ENCODE peak calls at places on chromosome 5, in seven cellular contexts. H is tibial nerve, Y is keratinocyte, D is fibroblast of the aortic adventitia, E is left lung, U is psoas muscle, X is stomach. G is an unnamed sample.

GRCh38 chr5:14327624-14328023 is 184.5 kb downstream of the TRIO start:
- DNase-seq in H (no peak), Y (no peak), D (peak), E (no peak), U (no peak), X (no peak), G (no peak)

GRCh38 chr5:128644863-128645262 is 106.8 kb upstream of the FBN2 start:
- DNase-seq in H (no peak), Y (no peak), D (peak), E (no peak), U (no peak), X (no peak), G (no peak)

GRCh38 chr5:36701085-36701691 is 94.8 kb downstream of the SLC1A3 start:
- DNase-seq in H (no peak), Y (no peak), D (peak), E (no peak), U (no peak), X (no peak), G (no peak)

GRCh38 chr5:157785781-157786180 is 42.3 kb downstream of the LSM11 start:
- DNase-seq in H (no peak), Y (no peak), D (no peak), E (no peak), U (no peak), X (no peak), G (no peak)

GRCh38 chr5:65861830-65862241 is 64.5 kb upstream of the ERBIN start:
- DNase-seq in H (no peak), Y (peak), D (peak), E (no peak), U (no peak), X (no peak), G (no peak)

GRCh38 chr5:158351485-158352140 is 492.7 kb upstream of the CLINT1 start:
- DNase-seq in H (no peak), Y (no peak), D (no peak), E (no peak), U (no peak), X (no peak), G (no peak)

GRCh38 chr5:123438902-123439301 is 15.7 kb upstream of the CEP120 start:
- DNase-seq in H (no peak), Y (no peak), D (no peak), E (no peak), U (no peak), X (no peak), G (no peak)

GRCh38 chr5:112183103-112183634 is 235.9 kb downstream of the EPB41L4A start:
- DNase-seq in H (no peak), Y (peak), D (peak), E (no peak), U (no peak), X (no peak), G (no peak)

GRCh38 chr5:143386725-143387124 is 16.8 kb downstream of the NR3C1 start:
- DNase-seq in H (no peak), Y (no peak), D (peak), E (no peak), U (no peak), X (no peak), G (no peak)

GRCh38 chr5:160468576-160468975 is 46.9 kb downstream of the PTTG1 start:
- DNase-seq in H (no peak), Y (no peak), D (no peak), E (no peak), U (no peak), X (no peak), G (no peak)

GRCh38 chr5:132819468-132819867 is 6.4 kb downstream of the SOWAHA start:
- DNase-seq in H (no peak), Y (no peak), D (no peak), E (no peak), U (no peak), X (peak), G (no peak)

GRCh38 chr5:126383246-126383645 is 40.0 kb upstream of the GRAMD2B start:
- DNase-seq in H (no peak), Y (no peak), D (peak), E (no peak), U (no peak), X (no peak), G (no peak)

GRCh38 chr5:90528704-90529233 is 615 bp downstream of the LYSMD3 start:
- DNase-seq in H (peak), Y (no peak), D (peak), E (no peak), U (no peak), X (no peak), G (no peak)

GRCh38 chr5:129904667-129905466 is 602 bp downstream of the CHSY3 start:
- DNase-seq in H (no peak), Y (no peak), D (no peak), E (peak), U (peak), X (no peak), G (peak)

GRCh38 chr5:6659941-6660684 is 26.9 kb downstream of the SRD5A1 start:
- DNase-seq in H (no peak), Y (no peak), D (no peak), E (no peak), U (no peak), X (no peak), G (no peak)

GRCh38 chr5:59661939-59662615 is 231.4 kb downstream of the PDE4D start:
- DNase-seq in H (no peak), Y (no peak), D (no peak), E (no peak), U (no peak), X (no peak), G (no peak)

GRCh38 chr5:134177197-134178171 is 734 bp upstream of the SKP1 start:
- DNase-seq in H (peak), Y (peak), D (peak), E (no peak), U (peak), X (peak), G (peak)

GRCh38 chr5:149957855-149958254 is 2.7 kb upstream of the SLC26A2 start:
- DNase-seq in H (no peak), Y (no peak), D (no peak), E (no peak), U (no peak), X (no peak), G (no peak)

GRCh38 chr5:55597014-55597981 is 62.5 kb upstream of the PLPP1 start:
- DNase-seq in H (peak), Y (peak), D (peak), E (no peak), U (peak), X (no peak), G (peak)

GRCh38 chr5:145521066-145521465 is 314.1 kb downstream of the PRELID2 start:
- DNase-seq in H (no peak), Y (no peak), D (no peak), E (no peak), U (no peak), X (no peak), G (no peak)

GRCh38 chr5:91170266-91170665 is 212.9 kb downstream of the ARRDC3 start:
- DNase-seq in H (no peak), Y (no peak), D (peak), E (no peak), U (no peak), X (no peak), G (no peak)

GRCh38 chr5:18397393-18397792 is 763.1 kb downstream of the TAF11L14 start:
- DNase-seq in H (no peak), Y (no peak), D (no peak), E (no peak), U (no peak), X (no peak), G (no peak)

GRCh38 chr5:45454114-45454513 is 242.1 kb downstream of the HCN1 start:
- DNase-seq in H (no peak), Y (no peak), D (no peak), E (no peak), U (peak), X (no peak), G (peak)

GRCh38 chr5:115766608-115767007 is 49.9 kb downstream of the CDO1 start:
- DNase-seq in H (no peak), Y (no peak), D (no peak), E (no peak), U (no peak), X (no peak), G (no peak)

GRCh38 chr5:170076211-170076610 is 29.5 kb upstream of the FOXI1 start:
- DNase-seq in H (no peak), Y (no peak), D (no peak), E (no peak), U (no peak), X (no peak), G (no peak)

GRCh38 chr5:69300537-69301203 is 31.9 kb downstream of the CCDC125 start:
- DNase-seq in H (no peak), Y (no peak), D (no peak), E (no peak), U (no peak), X (no peak), G (no peak)

DNA sequence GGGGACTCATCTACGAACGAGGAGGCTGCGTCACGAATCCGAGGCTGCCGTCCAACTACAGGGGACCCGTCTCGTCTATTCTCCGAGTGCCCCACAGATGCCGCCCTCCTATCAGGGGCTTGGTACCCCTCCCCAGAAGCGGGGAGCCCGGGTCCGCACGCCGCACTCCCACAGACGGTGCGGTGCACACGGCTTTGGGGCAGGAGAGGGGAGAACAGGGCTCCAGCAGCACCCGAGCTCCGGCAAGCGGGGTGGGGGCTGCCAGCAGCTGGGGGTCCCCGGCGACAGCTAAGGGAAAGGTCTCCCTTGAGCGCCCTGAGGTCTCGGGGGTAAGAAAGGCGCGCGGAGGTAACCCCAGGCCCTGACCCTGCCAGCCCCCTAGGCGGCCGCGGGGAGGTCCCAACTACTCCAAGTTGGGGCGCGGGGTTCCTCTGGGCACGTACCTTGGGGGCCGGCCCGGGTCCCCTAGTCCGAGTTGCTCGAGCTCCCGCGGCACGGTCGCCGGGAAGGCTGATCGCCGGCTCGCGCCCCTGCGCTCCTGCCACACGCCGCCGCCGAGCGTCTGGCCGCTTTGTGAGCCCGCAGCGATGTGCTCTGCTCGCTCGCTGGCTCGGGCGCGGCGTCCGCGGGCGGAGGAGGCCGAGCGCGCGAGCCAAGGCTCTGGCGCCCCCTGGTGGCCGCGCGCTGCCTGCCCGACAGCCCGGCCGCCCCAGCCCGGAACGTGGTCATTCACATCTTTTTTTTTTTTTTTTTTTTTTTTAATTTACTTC is at the start of gene SPOCK1:
- DNase-seq in H (peak), Y (no peak), D (peak), E (peak), U (peak), X (peak), G (peak)
- H3K4me3 ChIP-seq in H (peak), Y (peak), D (peak), E (no peak), U (peak), X (peak), G (peak)

DNA sequence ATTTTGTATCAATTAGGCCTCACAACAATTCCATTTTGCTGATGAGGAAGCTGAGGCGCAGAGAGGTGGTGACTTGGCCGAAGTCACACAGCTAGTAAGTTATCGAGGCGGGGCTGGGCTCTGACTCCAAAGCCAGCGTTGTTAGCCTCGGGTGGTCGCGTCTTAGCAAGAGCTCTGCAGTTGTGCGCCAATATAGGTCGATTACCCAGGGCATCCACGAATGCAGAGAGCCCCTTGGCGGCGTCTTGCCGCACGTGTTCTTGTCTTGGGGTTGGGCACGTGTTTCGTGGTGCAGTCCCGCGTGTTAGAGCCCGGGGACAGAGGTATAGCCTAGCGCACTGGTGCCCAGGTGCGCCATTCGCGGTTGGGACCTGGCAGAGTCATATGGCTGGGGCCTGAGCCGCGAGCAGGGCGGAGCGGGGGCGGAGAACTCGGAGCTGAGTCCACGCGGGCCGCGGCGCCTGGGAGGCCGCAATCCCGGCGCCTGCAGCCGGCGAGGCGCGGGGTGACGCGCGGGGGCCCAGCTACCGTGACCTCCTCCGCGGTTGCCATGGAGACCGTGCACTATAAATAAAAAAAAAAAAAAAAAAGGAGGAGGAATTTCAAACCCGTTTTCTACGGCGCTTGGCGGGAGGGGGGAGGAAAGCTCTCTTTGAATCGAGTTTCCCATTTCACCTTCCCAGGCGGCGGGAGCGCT is 62.4 kb downstream of the CXXC5 start:
- DNase-seq in H (no peak), Y (no peak), D (peak), E (peak), U (no peak), X (peak), G (peak)
- H3K4me3 ChIP-seq in H (peak), Y (peak), D (peak), E (peak), U (peak), X (peak), G (peak)

GRCh38 chr5:16965581-16965980 is 29.5 kb upstream of the MYO10 start:
- DNase-seq in H (no peak), Y (no peak), D (peak), E (no peak), U (no peak), X (no peak), G (no peak)
- H3K4me3 ChIP-seq in H (no peak), Y (no peak), D (no peak), E (no peak), U (no peak), X (no peak), G (no peak)

GRCh38 chr5:171308453-171309275 is at the start of gene TLX3:
- DNase-seq in H (no peak), Y (no peak), D (no peak), E (no peak), U (no peak), X (no peak), G (no peak)
- H3K4me3 ChIP-seq in H (no peak), Y (no peak), D (no peak), E (no peak), U (peak), X (peak), G (no peak)

GRCh38 chr5:21802100-21802499 is 1051.0 kb downstream of the CDH12 start:
- DNase-seq in H (no peak), Y (no peak), D (no peak), E (no peak), U (no peak), X (no peak), G (no peak)

GRCh38 chr5:21806943-21807342 is 1046.2 kb downstream of the CDH12 start:
- DNase-seq in H (peak), Y (peak), D (peak), E (no peak), U (no peak), X (no peak), G (no peak)

GRCh38 chr5:21806271-21806670 is 1046.9 kb downstream of the CDH12 start:
- DNase-seq in H (no peak), Y (no peak), D (no peak), E (no peak), U (no peak), X (no peak), G (no peak)

GRCh38 chr5:21807953-21808352 is 1045.2 kb downstream of the CDH12 start:
- DNase-seq in H (no peak), Y (no peak), D (no peak), E (no peak), U (no peak), X (no peak), G (no peak)

DNA sequence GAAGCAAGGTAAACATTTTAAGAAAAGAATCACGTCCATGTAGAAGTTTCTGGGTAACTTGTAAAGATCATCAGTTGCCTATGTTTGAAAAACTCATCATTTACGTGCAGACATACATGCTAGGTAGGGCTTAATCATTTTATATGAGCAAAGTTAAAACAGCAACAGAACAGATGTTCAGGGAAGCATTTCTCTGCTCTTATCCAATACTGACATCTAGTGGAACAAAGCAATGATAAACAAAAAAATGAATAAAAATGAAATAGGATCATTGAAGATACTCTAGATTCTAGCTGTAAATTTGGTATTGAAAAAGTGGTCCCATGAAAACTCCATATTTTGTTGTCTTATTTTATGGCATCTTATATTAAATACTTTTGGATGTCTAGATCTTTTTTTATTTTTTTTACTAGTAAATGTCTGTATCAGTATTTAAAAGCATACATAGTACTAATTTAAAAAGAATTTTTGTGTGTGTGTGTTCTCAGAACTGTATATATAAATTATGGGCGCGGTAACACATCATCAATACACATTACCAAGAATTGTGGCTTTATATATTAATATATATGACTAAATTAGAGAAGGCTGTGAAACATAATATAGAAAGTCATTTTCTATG is 1050.2 kb downstream of the CDH12 start:
- DNase-seq in H (no peak), Y (no peak), D (peak), E (no peak), U (no peak), X (no peak), G (no peak)
- H3K4me3 ChIP-seq in H (no peak), Y (no peak), D (no peak), E (no peak), U (no peak), X (no peak), G (no peak)

GRCh38 chr5:140146523-140146842 is 20.7 kb downstream of the IGIP start:
- DNase-seq in H (no peak), Y (no peak), D (no peak), E (no peak), U (no peak), X (no peak), G (no peak)
- H3K4me3 ChIP-seq in H (no peak), Y (peak), D (no peak), E (peak), U (peak), X (peak), G (peak)

GRCh38 chr5:120152472-120152871 is 311.6 kb upstream of the PRR16 start:
- DNase-seq in H (no peak), Y (no peak), D (peak), E (no peak), U (no peak), X (no peak), G (no peak)
- H3K4me3 ChIP-seq in H (no peak), Y (no peak), D (no peak), E (no peak), U (no peak), X (no peak), G (no peak)

GRCh38 chr5:140225396-140225795 is 50.4 kb downstream of the CYSTM1 start:
- DNase-seq in H (no peak), Y (no peak), D (no peak), E (no peak), U (no peak), X (peak), G (no peak)

GRCh38 chr5:140224658-140225057 is 49.7 kb downstream of the CYSTM1 start:
- DNase-seq in H (no peak), Y (no peak), D (no peak), E (no peak), U (no peak), X (no peak), G (no peak)

GRCh38 chr5:140232731-140233130 is 57.7 kb downstream of the CYSTM1 start:
- DNase-seq in H (no peak), Y (no peak), D (no peak), E (no peak), U (no peak), X (no peak), G (no peak)

GRCh38 chr5:140227046-140227445 is 52.1 kb downstream of the CYSTM1 start:
- DNase-seq in H (no peak), Y (no peak), D (no peak), E (no peak), U (no peak), X (no peak), G (no peak)

DNA sequence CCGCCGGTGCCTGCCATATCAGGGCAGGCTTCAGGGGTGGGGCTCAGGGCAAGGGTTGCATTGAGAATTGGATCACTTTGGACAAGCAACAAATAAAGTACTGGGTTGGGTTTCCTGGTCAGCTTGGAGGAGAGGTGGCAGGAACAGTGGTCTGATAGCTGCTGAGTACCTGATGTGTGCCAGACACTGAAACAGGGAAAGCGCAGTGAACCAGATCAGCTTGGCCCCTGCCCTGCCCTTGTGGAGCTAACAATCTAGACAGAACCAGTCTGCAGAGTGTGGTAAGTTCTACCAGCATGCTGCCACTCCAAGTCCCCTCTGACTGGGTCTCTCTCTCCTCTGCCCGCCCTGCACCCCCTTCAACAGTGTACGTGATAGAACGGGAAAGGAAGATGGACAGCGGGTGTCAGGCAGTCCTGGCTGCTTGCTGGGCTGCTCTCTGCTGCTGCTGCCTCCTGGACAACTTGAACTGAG is 53.4 kb downstream of the CYSTM1 start:
- DNase-seq in H (no peak), Y (no peak), D (no peak), E (no peak), U (no peak), X (peak), G (peak)
- H3K4me3 ChIP-seq in H (no peak), Y (no peak), D (no peak), E (no peak), U (no peak), X (peak), G (no peak)

G was measured in heart left ventricle.